ENCODE peak calls at places on chromosome 20, in eight cellular contexts. R, K, M, Q, T, Z, V and W are unnamed samples.

GRCh38 chr20:63115651-63116411 is 100.1 kb downstream of the YTHDF1 start:
- DNase-seq in R (no peak), K (no peak), M (no peak), Q (no peak), T (no peak), Z (no peak), V (no peak), W (no peak)

GRCh38 chr20:1085515-1086272 is 32.7 kb upstream of the PSMF1 start:
- DNase-seq in R (no peak), K (no peak), M (no peak), Q (no peak), T (no peak), Z (no peak), V (no peak), W (no peak)

GRCh38 chr20:44615169-44615791 is 32.9 kb downstream of the PKIG start:
- DNase-seq in R (peak; percentile 44), K (peak; percentile 67), M (no peak), Q (no peak), T (no peak), Z (no peak), V (no peak), W (no peak)

GRCh38 chr20:17841751-17842191 is 126.8 kb downstream of the SNX5 start:
- DNase-seq in R (no peak), K (no peak), M (no peak), Q (no peak), T (no peak), Z (no peak), V (no peak), W (no peak)

GRCh38 chr20:44967207-44967807 is 995 bp downstream of the STK4 start:
- DNase-seq in R (no peak), K (peak; percentile 14), M (no peak), Q (no peak), T (no peak), Z (peak; percentile 87), V (peak; percentile 30), W (no peak)

GRCh38 chr20:45315672-45316071 is 7.6 kb upstream of the MATN4 start:
- DNase-seq in R (no peak), K (no peak), M (no peak), Q (no peak), T (no peak), Z (no peak), V (no peak), W (no peak)

GRCh38 chr20:9035129-9035528 is 33.8 kb upstream of the PLCB4 start:
- DNase-seq in R (no peak), K (no peak), M (no peak), Q (no peak), T (no peak), Z (no peak), V (no peak), W (no peak)

GRCh38 chr20:62143976-62144825 is 632 bp downstream of the SS18L1 start:
- DNase-seq in R (peak; percentile 80), K (peak; percentile 67), M (peak; percentile 68), Q (peak; percentile 8), T (no peak), Z (peak; percentile 71), V (no peak), W (peak; percentile 84)

GRCh38 chr20:1144401-1145172 is 26.2 kb downstream of the PSMF1 start:
- DNase-seq in R (no peak), K (no peak), M (no peak), Q (no peak), T (no peak), Z (no peak), V (no peak), W (no peak)

GRCh38 chr20:19314619-19315018 is 102.2 kb downstream of the SLC24A3 start:
- DNase-seq in R (no peak), K (no peak), M (no peak), Q (no peak), T (no peak), Z (no peak), V (no peak), W (no peak)

GRCh38 chr20:29878281-29878741 is 1379.2 kb upstream of the DEFB115 start:
- DNase-seq in R (peak; percentile 29), K (no peak), M (peak; percentile 55), Q (no peak), T (no peak), Z (no peak), V (no peak), W (peak; percentile 29)

GRCh38 chr20:38093641-38094077 is 60.1 kb downstream of the RPRD1B start:
- DNase-seq in R (no peak), K (no peak), M (no peak), Q (no peak), T (no peak), Z (no peak), V (no peak), W (no peak)

GRCh38 chr20:25197173-25197869 is 1.8 kb downstream of the ENTPD6 start:
- DNase-seq in R (no peak), K (no peak), M (no peak), Q (no peak), T (no peak), Z (no peak), V (no peak), W (no peak)